ENCODE peak calls at places on chromosomes 13 and 19, in five cellular contexts. K is HepG2, B is SK-N-SH, L is K562, A is H1. R is an unnamed sample.

GRCh38 chr13:26872444-26873173 is 112.0 kb upstream of the GPR12 start:
- DNase-seq in K (peak; percentile 31), B (peak; percentile 74), L (peak; percentile 61), A (peak; percentile 43), R (peak; percentile 8)

GRCh38 chr13:99178636-99179035 is 22.0 kb upstream of the UBAC2 start:
- DNase-seq in K (no peak), B (no peak), L (no peak), A (no peak), R (no peak)

GRCh38 chr19:12872941-12873890 is 8.0 kb downstream of the DNASE2 start:
- DNase-seq in K (peak; percentile 17), B (peak; percentile 83), L (peak; percentile 84), A (no peak), R (no peak)

GRCh38 chr19:49997709-49998108 is 27.5 kb downstream of the VRK3 start:
- DNase-seq in K (peak; percentile 56), B (peak; percentile 78), L (peak; percentile 51), A (no peak), R (peak; percentile 83)

GRCh38 chr19:45716314-45717130 is 14.2 kb downstream of the FBXO46 start:
- DNase-seq in K (no peak), B (peak; percentile 57), L (no peak), A (no peak), R (peak; percentile 50)

GRCh38 chr19:18385675-18386542 is at the start of gene GDF15:
- DNase-seq in K (peak; percentile 95), B (peak; percentile 76), L (peak; percentile 98), A (no peak), R (peak; percentile 94)

GRCh38 chr19:32404939-32405430 is 585 bp upstream of the DPY19L3 start:
- DNase-seq in K (peak; percentile 19), B (no peak), L (peak; percentile 47), A (no peak), R (no peak)

GRCh38 chr19:55117063-55117635 is 288 bp downstream of the PPP1R12C start:
- DNase-seq in K (no peak), B (no peak), L (peak; percentile 39), A (no peak), R (no peak)

GRCh38 chr13:33310245-33311038 is 24.9 kb upstream of the STARD13 start:
- DNase-seq in K (no peak), B (no peak), L (no peak), A (no peak), R (no peak)

GRCh38 chr19:57709616-57710015 is 612 bp upstream of the ZNF154 start:
- DNase-seq in K (no peak), B (no peak), L (no peak), A (no peak), R (no peak)

GRCh38 chr13:23888658-23889597 is at the start of gene MIPEP:
- DNase-seq in K (peak; percentile 90), B (peak; percentile 94), L (peak; percentile 94), A (peak; percentile 84), R (peak; percentile 83)

GRCh38 chr19:33906578-33907335 is 110.1 kb downstream of the KCTD15 start:
- DNase-seq in K (peak; percentile 6), B (no peak), L (no peak), A (no peak), R (no peak)

GRCh38 chr19:36246006-36246391 is 31.1 kb downstream of the ZNF146 start:
- DNase-seq in K (no peak), B (peak; percentile 41), L (no peak), A (no peak), R (no peak)

GRCh38 chr19:15218501-15218900 is 13.7 kb downstream of the EPHX3 start:
- DNase-seq in K (no peak), B (no peak), L (peak; percentile 55), A (no peak), R (no peak)

GRCh38 chr13:27977476-27978300 is 8.6 kb upstream of the CDX2 start:
- DNase-seq in K (no peak), B (no peak), L (no peak), A (no peak), R (peak; percentile 29)

DNA sequence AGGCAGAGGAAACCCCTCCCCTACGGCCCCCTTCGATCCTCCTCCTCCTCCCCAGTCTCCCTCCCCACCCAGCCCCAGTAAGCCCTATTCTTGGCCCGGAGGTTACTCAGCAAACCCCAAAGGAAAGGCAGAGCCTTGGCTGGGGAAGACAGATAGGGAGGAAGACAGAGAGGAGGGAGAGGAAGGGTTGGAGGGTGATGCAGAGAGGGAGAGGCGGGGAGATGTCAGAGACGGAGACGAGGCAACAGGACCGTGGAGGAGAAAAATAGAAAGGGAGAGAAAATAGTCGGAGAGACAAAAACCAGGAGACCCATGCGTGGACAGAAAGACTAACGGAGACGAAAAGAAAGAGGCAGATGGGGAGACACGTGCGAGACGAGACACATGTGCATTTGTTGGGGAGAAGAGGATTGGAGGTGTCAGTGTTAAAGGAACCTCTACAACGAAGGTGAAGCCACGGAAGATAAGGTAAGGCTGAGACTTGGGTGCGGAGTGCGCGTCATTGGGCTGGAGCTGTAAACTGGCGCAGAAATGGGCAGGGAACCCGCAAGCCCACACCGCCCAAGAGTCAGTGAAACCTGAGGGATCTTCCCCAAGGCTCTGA is 2.9 kb downstream of the TGFB1 start:
- DNase-seq in K (no peak), B (peak; percentile 16), L (peak; percentile 91), A (no peak), R (no peak)
- TF ChIP-seq CHD2 in K (no peak), B (no peak), L (no peak), A (no peak), R (no peak)

GRCh38 chr13:49810825-49811526 is 18.5 kb upstream of the KPNA3 start:
- DNase-seq in K (peak; percentile 93), B (no peak), L (no peak), A (no peak), R (no peak)
- TF ChIP-seq MAX in K (peak; percentile 25), B (no peak), L (no peak), A (no peak), R (no peak)

DNA sequence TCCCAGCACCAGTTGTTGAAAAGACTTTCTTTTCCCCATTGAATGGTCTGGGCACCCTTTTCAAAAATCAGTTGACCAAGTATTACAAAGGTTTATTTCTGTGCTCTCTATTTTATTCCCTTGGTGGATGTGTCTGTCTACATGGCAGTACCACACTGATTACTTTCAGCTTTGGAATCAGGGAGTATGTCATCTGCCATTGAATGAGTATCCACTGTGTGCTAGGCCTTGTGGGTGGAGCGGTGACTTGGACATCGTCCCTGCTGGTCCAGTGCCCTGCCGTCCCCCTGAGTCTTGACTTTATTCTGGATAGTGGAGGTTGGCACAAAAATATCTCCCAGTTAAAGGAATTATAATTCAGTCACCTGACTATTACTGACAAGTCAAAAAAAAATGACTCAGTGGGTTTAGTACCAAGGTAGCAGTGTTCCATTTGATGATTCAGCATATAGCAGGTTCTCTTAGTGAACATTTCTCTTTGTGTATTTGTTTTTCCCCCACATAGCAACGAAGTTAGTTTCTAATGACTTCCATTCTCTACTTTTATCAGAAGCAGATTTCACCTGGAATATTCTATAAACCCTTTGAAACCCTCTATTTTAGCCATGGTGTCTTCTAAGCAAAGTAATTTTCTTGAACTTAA is 3.9 kb downstream of the UPF3A start:
- DNase-seq in K (no peak), B (no peak), L (no peak), A (no peak), R (no peak)
- TF ChIP-seq CHD2 in K (no peak), B (no peak), L (no peak), A (no peak), R (no peak)

DNA sequence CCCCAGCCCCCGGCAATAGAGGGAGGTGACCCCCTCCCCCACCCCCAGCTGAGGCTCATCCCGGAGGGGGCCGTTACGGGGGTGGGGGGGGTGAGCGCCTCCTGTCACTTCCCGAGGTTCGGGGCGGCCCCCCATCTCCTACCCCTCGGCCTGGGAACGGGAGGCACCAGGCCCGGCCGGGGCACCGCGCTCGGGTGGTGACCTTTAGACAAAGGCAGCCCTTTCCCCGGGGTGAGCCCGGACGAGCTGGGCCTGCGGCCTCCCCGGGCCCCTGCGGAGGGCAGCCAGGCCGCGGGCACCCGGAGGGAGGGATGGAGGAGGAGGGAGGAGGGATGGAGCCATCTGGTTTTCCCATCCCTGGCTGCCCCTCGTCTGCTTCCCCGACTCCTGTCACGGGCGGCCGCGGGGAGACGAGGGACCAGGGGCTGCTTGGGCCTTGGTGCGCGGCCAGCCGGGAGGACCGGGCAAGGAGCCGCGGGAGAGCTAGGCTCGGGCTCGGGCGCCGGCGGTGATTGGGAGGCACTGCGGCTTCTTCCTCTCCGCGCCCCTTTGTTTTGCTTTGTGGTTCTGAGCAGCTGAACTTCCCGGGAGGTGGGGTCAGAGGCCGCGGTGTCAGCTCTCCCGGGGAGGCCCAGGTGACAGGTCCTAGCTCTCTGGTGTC is 1.1 kb downstream of the BICRA start:
- DNase-seq in K (peak; percentile 41), B (peak; percentile 86), L (peak; percentile 65), A (no peak), R (peak; percentile 54)
- TF ChIP-seq MAX in K (no peak), B (no peak), L (no peak), A (no peak), R (no peak)

DNA sequence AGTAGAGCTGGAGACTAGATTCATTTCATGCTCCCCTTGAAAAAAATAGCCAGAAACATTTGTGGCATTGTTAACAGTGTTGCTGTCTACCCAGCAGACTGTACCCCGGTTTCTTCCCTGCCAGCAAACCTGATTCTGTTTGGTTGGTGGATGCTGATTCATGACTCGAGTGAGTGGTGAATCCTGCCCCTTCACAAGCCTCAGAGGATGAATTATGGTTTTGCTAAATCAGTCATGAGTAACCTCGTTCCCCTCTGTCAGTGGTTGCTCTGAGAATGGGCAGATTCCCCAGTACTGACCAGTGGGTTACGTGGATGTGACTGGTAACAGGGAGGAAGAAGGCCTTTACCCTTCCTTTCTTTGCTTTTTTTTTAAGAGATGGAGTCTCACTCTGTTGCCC is 10.1 kb downstream of the NLRP12 start:
- DNase-seq in K (no peak), B (no peak), L (no peak), A (no peak), R (no peak)
- TF ChIP-seq CHD2 in K (no peak), B (no peak), L (no peak), A (no peak), R (no peak)

GRCh38 chr13:25756251-25756650 is 295.6 kb downstream of the SHISA2 start:
- DNase-seq in K (no peak), B (no peak), L (no peak), A (no peak), R (no peak)

GRCh38 chr13:25756916-25757315 is 294.9 kb downstream of the SHISA2 start:
- DNase-seq in K (no peak), B (no peak), L (no peak), A (no peak), R (no peak)

GRCh38 chr13:25753976-25754375 is 297.8 kb downstream of the SHISA2 start:
- DNase-seq in K (no peak), B (no peak), L (no peak), A (no peak), R (no peak)

DNA sequence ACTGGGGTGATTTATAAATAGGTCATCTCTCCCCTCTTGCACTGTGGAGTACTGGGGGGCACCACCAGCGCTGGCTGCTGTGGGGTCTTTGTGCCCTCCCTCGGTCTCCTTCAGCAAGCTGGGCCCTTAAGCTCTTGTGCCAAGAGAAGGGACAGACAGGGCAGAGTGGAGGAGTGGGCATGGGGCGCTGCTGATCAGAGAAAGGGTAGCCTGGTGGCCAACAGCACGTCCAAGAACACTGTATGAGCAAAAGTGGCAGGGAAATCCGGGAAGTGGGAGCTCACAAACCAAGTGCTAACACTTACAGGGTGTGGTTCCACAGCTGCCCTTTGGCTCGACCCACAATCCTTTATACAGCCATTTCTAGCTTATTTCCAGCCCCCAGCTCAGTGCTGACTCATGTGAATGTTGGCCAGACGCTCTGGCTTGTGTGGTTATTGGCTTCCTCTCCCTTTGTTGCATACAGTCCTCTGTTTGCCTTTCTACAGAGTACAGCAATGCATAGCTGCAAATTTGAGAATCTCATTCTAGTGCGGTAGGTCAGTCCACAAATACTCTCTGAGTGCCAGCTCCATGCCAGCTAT is 298.8 kb downstream of the SHISA2 start:
- DNase-seq in K (no peak), B (no peak), L (no peak), A (no peak), R (no peak)
- TF ChIP-seq MAX in K (no peak), B (no peak), L (no peak), A (no peak), R (no peak)

GRCh38 chr19:1478934-1479707 is at the start of gene C19orf25:
- DNase-seq in K (peak; percentile 85), B (peak; percentile 98), L (peak; percentile 97), A (peak; percentile 80), R (peak; percentile 84)
- TF ChIP-seq CHD2 in K (peak; percentile 28), B (no peak), L (no peak), A (peak; percentile 54), R (no peak)

R was measured in A549.